ENCODE peak calls at places on chromosomes 5 and 9, in seven cellular contexts. M is GM12878, E is HepG2, Y is SK-N-SH, X is K562, N is H1, D is GM12891. G is an unnamed sample.

GRCh38 chr9:108933231-108933630 is 693 bp downstream of the ELP1 start:
- DNase-seq in M (no peak), E (no peak), Y (no peak), X (no peak), N (no peak), D (no peak), G (no peak)

GRCh38 chr9:134641173-134641985 is at the start of gene COL5A1:
- DNase-seq in M (no peak), E (no peak), Y (peak; percentile 94), X (peak; percentile 47), N (no peak), D (no peak), G (no peak)

GRCh38 chr5:6601271-6601670 is 31.6 kb downstream of the NSUN2 start:
- DNase-seq in M (no peak), E (no peak), Y (no peak), X (no peak), N (no peak), D (no peak), G (no peak)

GRCh38 chr9:26296910-26297309 is 595.7 kb downstream of the CAAP1 start:
- DNase-seq in M (no peak), E (no peak), Y (no peak), X (no peak), N (no peak), D (no peak), G (no peak)

GRCh38 chr9:22975921-22976320 is 529.3 kb downstream of the DMRTA1 start:
- DNase-seq in M (no peak), E (no peak), Y (no peak), X (no peak), N (no peak), D (no peak), G (no peak)

GRCh38 chr9:128987800-128988199 is 40.3 kb downstream of the NUP188 start:
- DNase-seq in M (no peak), E (no peak), Y (no peak), X (no peak), N (no peak), D (no peak), G (no peak)

GRCh38 chr5:139636207-139636792 is 11.8 kb upstream of the CXXC5 start:
- DNase-seq in M (peak; percentile 97), E (no peak), Y (peak; percentile 16), X (peak; percentile 44), N (no peak), D (peak; percentile 67), G (peak; percentile 76)

GRCh38 chr5:138035605-138036537 is 3.0 kb upstream of the FAM13B start:
- DNase-seq in M (peak; percentile 63), E (peak; percentile 91), Y (peak; percentile 75), X (peak; percentile 72), N (peak; percentile 53), D (no peak), G (peak; percentile 18)

GRCh38 chr5:61809651-61810050 is 477.6 kb downstream of the ZSWIM6 start:
- DNase-seq in M (no peak), E (no peak), Y (no peak), X (no peak), N (no peak), D (no peak), G (no peak)

GRCh38 chr5:146722361-146722779 is 156.2 kb downstream of the PPP2R2B start:
- DNase-seq in M (no peak), E (no peak), Y (no peak), X (no peak), N (no peak), D (no peak), G (no peak)

GRCh38 chr9:3787628-3788027 is 261.8 kb upstream of the RFX3 start:
- DNase-seq in M (no peak), E (no peak), Y (no peak), X (no peak), N (no peak), D (no peak), G (no peak)

GRCh38 chr5:1549631-1550030 is 25.9 kb upstream of the LPCAT1 start:
- DNase-seq in M (no peak), E (no peak), Y (no peak), X (no peak), N (no peak), D (no peak), G (no peak)

GRCh38 chr9:115035872-115036612 is 81.9 kb downstream of the TNC start:
- DNase-seq in M (peak; percentile 77), E (no peak), Y (no peak), X (no peak), N (no peak), D (peak; percentile 19), G (peak; percentile 29)

GRCh38 chr5:51138164-51138563 is 245.1 kb upstream of the ISL1 start:
- DNase-seq in M (no peak), E (no peak), Y (no peak), X (no peak), N (no peak), D (no peak), G (no peak)

GRCh38 chr5:51414516-51414915 is 31.3 kb downstream of the ISL1 start:
- DNase-seq in M (no peak), E (no peak), Y (no peak), X (no peak), N (no peak), D (no peak), G (no peak)

GRCh38 chr9:27110181-27110580 is 1.2 kb downstream of the TEK start:
- DNase-seq in M (no peak), E (no peak), Y (no peak), X (no peak), N (no peak), D (no peak), G (no peak)

GRCh38 chr9:2199999-2200796 is 185.1 kb downstream of the SMARCA2 start:
- DNase-seq in M (no peak), E (no peak), Y (no peak), X (no peak), N (no peak), D (no peak), G (no peak)

GRCh38 chr5:135977375-135977928 is 22.7 kb upstream of the LECT2 start:
- DNase-seq in M (no peak), E (no peak), Y (no peak), X (peak; percentile 67), N (peak; percentile 77), D (peak; percentile 22), G (peak; percentile 14)
- TF ChIP-seq TAF1 in M (no peak), E (no peak), Y (no peak), X (no peak), N (no peak), D (no peak), G (no peak)

GRCh38 chr9:93183106-93183662 is 755 bp upstream of the WNK2 start:
- DNase-seq in M (no peak), E (no peak), Y (no peak), X (no peak), N (no peak), D (no peak), G (no peak)

GRCh38 chr9:93182572-93182971 is 1.4 kb upstream of the WNK2 start:
- DNase-seq in M (no peak), E (peak; percentile 51), Y (no peak), X (no peak), N (no peak), D (no peak), G (no peak)

GRCh38 chr9:93184439-93185221 is 691 bp downstream of the WNK2 start:
- DNase-seq in M (no peak), E (no peak), Y (peak; percentile 84), X (peak; percentile 36), N (no peak), D (no peak), G (no peak)

GRCh38 chr9:93185261-93186150 is 1.6 kb downstream of the WNK2 start:
- DNase-seq in M (no peak), E (no peak), Y (peak; percentile 71), X (no peak), N (no peak), D (no peak), G (no peak)

GRCh38 chr9:93183663-93184438 is at the start of gene WNK2:
- DNase-seq in M (no peak), E (no peak), Y (peak; percentile 96), X (peak; percentile 90), N (no peak), D (peak; percentile 62), G (peak; percentile 58)
- TF ChIP-seq POLR2AphosphoS5 in M (no peak), E (no peak), Y (no peak), X (no peak), N (no peak), D (no peak), G (no peak)

GRCh38 chr5:172188893-172189692 is 1.1 kb upstream of the STK10 start:
- DNase-seq in M (no peak), E (no peak), Y (no peak), X (no peak), N (no peak), D (no peak), G (no peak)
- TF ChIP-seq TAF1 in M (no peak), E (no peak), Y (no peak), X (no peak), N (no peak), D (no peak), G (no peak)

GRCh38 chr9:103992938-103993595 is 101.0 kb upstream of the SMC2 start:
- DNase-seq in M (no peak), E (no peak), Y (no peak), X (no peak), N (no peak), D (no peak), G (no peak)

GRCh38 chr9:103990311-103990710 is 103.8 kb upstream of the SMC2 start:
- DNase-seq in M (no peak), E (no peak), Y (no peak), X (no peak), N (no peak), D (no peak), G (no peak)

GRCh38 chr9:103991001-103991400 is 103.1 kb upstream of the SMC2 start:
- DNase-seq in M (no peak), E (no peak), Y (no peak), X (no peak), N (no peak), D (no peak), G (no peak)

GRCh38 chr9:103991698-103992097 is 102.4 kb upstream of the SMC2 start:
- DNase-seq in M (peak; percentile 5), E (no peak), Y (no peak), X (no peak), N (no peak), D (no peak), G (no peak)
- TF ChIP-seq POLR2AphosphoS5 in M (no peak), E (no peak), Y (no peak), X (no peak), N (no peak), D (no peak), G (peak; percentile 36)

G was measured in GM12892.